ENCODE peak calls at places on chromosomes 6 and 20, in seven cellular contexts. Z is smooth muscle cell of the brain vasculature, X is NCI-H510A treated with DMSO at 0.1 percent for 48 hours, G is Calu3, U is HS-27A, F is NCI-H2029, M is H7. A is an unnamed sample.

GRCh38 chr6:158988477-158988876 is 11.5 kb downstream of the RSPH3 start:
- DNase-seq in X (no peak), F (no peak), U (no peak), Z (no peak), M (no peak), G (no peak), A (no peak)

GRCh38 chr20:62505337-62506045 is 29.7 kb upstream of the GATA5 start:
- DNase-seq in X (no peak), M (no peak), Z (no peak), F (no peak), G (no peak), U (no peak), A (no peak)

GRCh38 chr6:15715060-15715459 is 52.2 kb upstream of the DTNBP1 start:
- DNase-seq in M (no peak), Z (no peak), U (no peak), G (no peak), X (no peak), F (no peak), A (no peak)

GRCh38 chr6:135535989-135536414 is 38.5 kb upstream of the AHI1 start:
- DNase-seq in X (peak; percentile 41), G (peak; percentile 8), F (peak; percentile 21), U (peak; percentile 86), M (peak; percentile 38), Z (peak; percentile 41), A (peak; percentile 34)

GRCh38 chr20:53898558-53898931 is 171.8 kb downstream of the BCAS1 start:
- DNase-seq in Z (no peak), X (no peak), F (no peak), G (no peak), U (no peak), M (no peak), A (no peak)

GRCh38 chr6:169969372-169970099 is 218.1 kb downstream of the ERMARD start:
- DNase-seq in G (no peak), Z (no peak), X (no peak), U (no peak), M (peak; percentile 37), F (no peak), A (no peak)

GRCh38 chr20:10935658-10936057 is 261.9 kb upstream of the JAG1 start:
- DNase-seq in F (no peak), G (no peak), U (no peak), X (no peak), M (no peak), Z (no peak), A (no peak)

GRCh38 chr6:82362868-82363267 is 749 bp upstream of the TPBG start:
- DNase-seq in M (peak; percentile 21), X (no peak), Z (peak; percentile 44), G (no peak), U (no peak), F (no peak), A (no peak)

GRCh38 chr6:56047931-56048520 is 172.6 kb upstream of the BMP5 start:
- DNase-seq in X (no peak), M (no peak), F (no peak), Z (no peak), U (no peak), G (no peak), A (no peak)

GRCh38 chr6:150687508-150687907 is 87.8 kb downstream of the PLEKHG1 start:
- DNase-seq in X (no peak), U (no peak), Z (peak; percentile 57), G (no peak), F (no peak), M (no peak), A (no peak)

GRCh38 chr20:32070282-32070681 is 18.2 kb downstream of the HCK start:
- DNase-seq in Z (no peak), M (no peak), U (no peak), F (no peak), X (no peak), G (no peak), A (no peak)

GRCh38 chr6:150639823-150640331 is 40.2 kb downstream of the PLEKHG1 start:
- DNase-seq in F (no peak), Z (no peak), G (no peak), U (no peak), X (no peak), M (no peak), A (no peak)

GRCh38 chr6:31711233-31711632 is 3.9 kb upstream of the LY6G6D start:
- DNase-seq in M (no peak), F (no peak), G (no peak), U (no peak), X (no peak), Z (no peak), A (no peak)

GRCh38 chr6:90251295-90251992 is 45.2 kb downstream of the BACH2 start:
- DNase-seq in U (no peak), F (no peak), X (no peak), G (no peak), M (no peak), Z (no peak), A (no peak)

GRCh38 chr6:114068119-114068518 is 97.2 kb upstream of the HDAC2 start:
- DNase-seq in M (no peak), G (no peak), X (no peak), U (no peak), Z (no peak), F (no peak), A (no peak)

GRCh38 chr6:2412731-2413130 is 167.3 kb upstream of the GMDS start:
- DNase-seq in X (no peak), M (no peak), F (no peak), U (no peak), G (no peak), Z (no peak), A (no peak)

GRCh38 chr6:12266571-12266970 is 23.6 kb upstream of the EDN1 start:
- DNase-seq in M (no peak), G (no peak), Z (no peak), U (no peak), X (no peak), F (no peak), A (no peak)

GRCh38 chr6:160088069-160088773 is 33.4 kb upstream of the SLC22A1 start:
- DNase-seq in X (no peak), U (peak; percentile 23), Z (peak; percentile 39), G (peak; percentile 56), M (peak; percentile 88), F (no peak), A (no peak)

GRCh38 chr6:56424068-56424467 is 176.7 kb upstream of the COL21A1 start:
- DNase-seq in U (no peak), G (no peak), F (no peak), X (no peak), Z (no peak), M (no peak), A (no peak)